ENCODE peak calls at places on chromosomes 11 and 22, in nine cellular contexts. K is EL; N is HTR-8/SVneo; Y is central memory CD4-positive, alpha-beta T cell; A is heart left ventricle; R is mesendoderm; H is activated CD4-positive, alpha-beta T cell treated with anti-CD3 and anti-CD28 coated beads, Interleukin-2, amount 50 U/mL, for 24 hours; X is stomach; Q is NCI-H1417. E is an unnamed sample.
A peak's percentile ranks its signal among the peaks of the same experiment; 100 is the strongest.

GRCh38 chr11:46281374-46281831 is 3.9 kb downstream of the CREB3L1 start:
- DNase-seq in K (peak; percentile 44), N (no peak), Y (no peak), A (no peak), R (peak; percentile 46), H (no peak), X (peak; percentile 63), Q (no peak), E (peak; percentile 29)

GRCh38 chr11:3043315-3043871 is 13.8 kb downstream of the CARS1 start:
- DNase-seq in K (no peak), N (no peak), Y (no peak), A (peak; percentile 51), R (no peak), H (no peak), X (peak; percentile 78), Q (no peak), E (peak; percentile 64)

GRCh38 chr22:30947821-30948454 is 20.6 kb downstream of the MORC2 start:
- DNase-seq in K (peak; percentile 34), N (peak; percentile 5), Y (peak; percentile 25), A (no peak), R (peak; percentile 32), H (no peak), X (no peak), Q (no peak), E (peak; percentile 42)

GRCh38 chr11:3006505-3007260 is 14.6 kb upstream of the NAP1L4 start:
- DNase-seq in K (no peak), N (no peak), Y (no peak), A (no peak), R (peak; percentile 17), H (no peak), X (no peak), Q (no peak), E (no peak)

GRCh38 chr11:57513911-57514537 is 1.5 kb downstream of the SLC43A1 start:
- DNase-seq in K (peak; percentile 52), N (no peak), Y (peak; percentile 9), A (peak; percentile 26), R (peak; percentile 64), H (peak; percentile 31), X (peak; percentile 69), Q (no peak), E (peak; percentile 37)

GRCh38 chr11:114262681-114263509 is 33.3 kb upstream of the NNMT start:
- DNase-seq in K (peak; percentile 44), N (peak; percentile 68), Y (no peak), A (no peak), R (peak; percentile 80), H (no peak), X (no peak), Q (peak; percentile 47), E (peak; percentile 47)

GRCh38 chr11:34266090-34266912 is 91.5 kb downstream of the ABTB2 start:
- DNase-seq in K (peak; percentile 88), N (peak; percentile 57), Y (no peak), A (no peak), R (no peak), H (no peak), X (no peak), Q (no peak), E (peak; percentile 96)

GRCh38 chr11:100942016-100942415 is 187.6 kb downstream of the PGR start:
- DNase-seq in K (peak; percentile 17), N (no peak), Y (no peak), A (peak; percentile 70), R (no peak), H (no peak), X (no peak), Q (no peak), E (peak; percentile 39)

GRCh38 chr11:117417856-117418255 is 90.2 kb downstream of the CEP164 start:
- DNase-seq in K (no peak), N (no peak), Y (no peak), A (no peak), R (no peak), H (no peak), X (no peak), Q (no peak), E (no peak)

GRCh38 chr11:34208266-34209135 is 103.1 kb downstream of the NAT10 start:
- DNase-seq in K (peak; percentile 27), N (no peak), Y (no peak), A (no peak), R (no peak), H (no peak), X (no peak), Q (no peak), E (peak; percentile 37)

GRCh38 chr11:3802016-3802790 is 4.8 kb upstream of the NUP98 start:
- DNase-seq in K (peak; percentile 56), N (no peak), Y (no peak), A (no peak), R (no peak), H (no peak), X (no peak), Q (no peak), E (no peak)

GRCh38 chr11:15673408-15673811 is 558.7 kb downstream of the INSC start:
- DNase-seq in K (peak; percentile 29), N (no peak), Y (no peak), A (no peak), R (peak; percentile 72), H (no peak), X (no peak), Q (peak; percentile 84), E (no peak)

E was measured in RPMI7951.